ENCODE peak calls at places on chromosome X, in six cellular contexts. G is HCT116, T is IMR-90, E is fibroblast of lung, D is mammary epithelial cell, Z is H9. P is an unnamed sample.

GRCh38 chrX:40996886-40997530 is 88.2 kb upstream of the USP9X start:
- DNase-seq in Z (peak), D (peak), E (peak), T (peak), G (peak), P (peak)

GRCh38 chrX:101219840-101220191 is 230 bp downstream of the DRP2 start:
- DNase-seq in Z (no peak), G (no peak), E (peak), T (peak), D (no peak), P (no peak)

GRCh38 chrX:69556094-69557011 is 52.2 kb downstream of the NALF2 start:
- DNase-seq in E (peak), T (no peak), G (peak), D (peak), Z (peak), P (peak)

GRCh38 chrX:154372612-154373022 is 1.8 kb downstream of the FLNA start:
- DNase-seq in E (peak), G (no peak), T (peak), D (no peak), Z (no peak), P (no peak)

GRCh38 chrX:133741303-133741702 is 244.1 kb downstream of the GPC3 start:
- DNase-seq in E (peak), T (peak), Z (no peak), G (no peak), D (no peak), P (no peak)

GRCh38 chrX:145292208-145292607 is 44.9 kb downstream of the SPANXN1 start:
- DNase-seq in T (no peak), E (no peak), D (no peak), Z (no peak), G (no peak), P (no peak)

GRCh38 chrX:79161655-79162054 is 17.2 kb downstream of the GPR174 start:
- DNase-seq in T (no peak), G (no peak), E (no peak), D (no peak), Z (no peak), P (no peak)

GRCh38 chrX:53287493-53288138 is 6.2 kb upstream of the IQSEC2 start:
- DNase-seq in T (peak), Z (no peak), E (peak), D (peak), G (peak), P (no peak)

GRCh38 chrX:135185795-135186443 is 14.7 kb upstream of the CT55 start:
- DNase-seq in G (peak), D (peak), T (peak), E (peak), Z (peak), P (peak)

GRCh38 chrX:46294234-46294633 is 251.0 kb downstream of the ZNF674 start:
- DNase-seq in T (no peak), E (no peak), G (no peak), D (no peak), Z (no peak), P (no peak)

GRCh38 chrX:11647048-11647650 is 18.6 kb downstream of the ARHGAP6 start:
- DNase-seq in Z (no peak), G (no peak), T (no peak), D (no peak), E (no peak), P (no peak)

GRCh38 chrX:20315140-20315539 is 48.4 kb upstream of the RPS6KA3 start:
- DNase-seq in E (no peak), D (peak), Z (no peak), T (no peak), G (no peak), P (no peak)

GRCh38 chrX:134990475-134991473 is at the start of gene SMIM10:
- DNase-seq in D (peak), Z (peak), G (no peak), E (peak), T (peak), P (peak)

DNA sequence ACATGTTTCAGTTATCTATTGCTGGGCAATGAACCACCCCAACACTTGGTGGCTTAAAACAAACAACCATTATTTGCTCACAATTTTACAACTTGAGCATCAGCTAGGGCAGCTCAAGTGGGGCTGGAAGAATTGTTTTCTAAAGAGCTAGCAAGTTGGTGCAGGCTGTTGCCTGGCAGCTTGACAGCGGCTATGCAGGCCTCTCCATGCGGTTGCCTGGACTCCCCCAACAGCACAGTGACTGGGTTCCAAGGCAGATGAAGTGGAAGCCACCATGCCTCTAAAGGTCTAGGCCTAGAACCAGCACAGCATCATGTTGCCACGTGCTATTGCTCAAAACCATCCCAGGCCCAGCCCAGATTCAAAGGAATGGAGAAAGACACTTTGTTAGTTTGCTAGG is 114.8 kb downstream of the BCOR start:
- DNase-seq in E (no peak), D (no peak), G (no peak), T (no peak), Z (no peak), P (no peak)
- H3K27ac ChIP-seq in E (no peak), D (no peak), G (no peak), T (no peak), Z (no peak), P (no peak)

DNA sequence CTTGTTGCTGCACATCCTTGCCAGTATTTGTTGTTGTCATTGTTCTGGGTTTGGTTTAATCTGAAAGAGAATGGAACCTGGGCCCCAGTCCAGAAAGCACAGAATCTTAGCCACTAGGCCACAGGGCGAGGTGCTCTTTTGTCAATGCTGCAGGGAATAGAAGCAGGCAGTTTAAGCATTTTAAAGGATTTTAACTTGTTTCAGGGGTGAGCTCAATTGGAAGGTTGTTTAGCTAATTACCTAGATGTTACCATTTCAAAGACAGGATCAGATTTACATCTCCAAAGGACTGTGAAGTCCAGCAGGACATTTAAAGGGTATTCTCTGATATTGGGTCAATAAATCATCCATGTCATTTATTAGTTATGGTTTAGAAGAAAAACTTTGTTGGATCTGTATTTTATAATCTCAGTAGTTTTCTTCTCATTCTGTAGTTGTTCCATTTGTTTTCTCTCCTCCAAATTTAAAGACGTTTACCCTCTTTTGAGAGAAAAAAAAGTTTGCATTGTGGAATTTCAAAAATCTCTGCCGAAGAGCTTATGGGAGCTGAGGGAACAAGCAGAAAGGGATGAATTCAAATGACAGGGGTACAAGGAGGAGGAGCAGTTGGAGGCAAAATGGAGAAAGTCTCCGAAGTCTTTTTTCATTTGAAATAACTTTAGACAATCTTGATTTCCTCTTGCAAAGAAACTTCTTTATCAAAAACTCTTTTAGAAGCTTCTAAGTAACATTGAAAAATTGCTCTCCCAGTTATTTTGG is 57.5 kb upstream of the FAM47C start:
- DNase-seq in G (no peak), Z (peak), E (no peak), T (no peak), D (no peak), P (peak)
- H3K9ac ChIP-seq in G (no peak), Z (no peak), E (no peak), T (no peak), D (no peak), P (no peak)

GRCh38 chrX:115897956-115898355 is 272.6 kb upstream of the AGTR2 start:
- DNase-seq in G (no peak), D (no peak), T (no peak), E (no peak), Z (no peak), P (no peak)

GRCh38 chrX:115895678-115896329 is 274.7 kb upstream of the AGTR2 start:
- DNase-seq in E (no peak), D (no peak), G (no peak), Z (peak), T (no peak), P (no peak)

GRCh38 chrX:115900425-115900824 is 270.1 kb upstream of the AGTR2 start:
- DNase-seq in D (no peak), E (no peak), G (no peak), Z (peak), T (no peak), P (no peak)

GRCh38 chrX:115896362-115896761 is 274.2 kb upstream of the AGTR2 start:
- DNase-seq in E (no peak), G (no peak), T (no peak), Z (no peak), D (no peak), P (no peak)

GRCh38 chrX:115898382-115899001 is 272.1 kb upstream of the AGTR2 start:
- DNase-seq in E (no peak), G (peak), T (peak), Z (peak), D (peak), P (peak)
- TF ChIP-seq CTCF in E (no peak), G (no peak), T (peak), Z (peak), D (no peak), P (peak)

DNA sequence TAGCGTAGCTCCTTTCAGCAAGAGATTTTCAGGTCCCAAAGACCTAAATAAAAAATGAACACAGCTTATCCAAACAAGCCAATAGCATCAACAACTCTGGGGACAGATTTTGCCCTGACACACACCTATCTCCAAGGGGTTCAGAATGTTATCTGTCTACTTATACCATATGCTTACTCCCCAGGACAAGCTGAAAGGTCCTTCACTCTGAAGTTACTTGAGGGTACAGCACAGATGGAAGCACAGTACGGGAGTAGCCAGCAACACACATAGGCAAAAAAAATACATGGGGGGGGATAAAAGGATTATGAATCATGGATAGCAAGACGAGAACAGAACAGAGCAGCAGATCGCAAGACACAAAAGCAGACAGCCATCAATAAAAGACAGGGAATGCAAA is 90.7 kb upstream of the MCF2 start:
- DNase-seq in D (no peak), T (no peak), E (no peak), Z (no peak), G (no peak), P (no peak)
- H3K27ac ChIP-seq in D (no peak), T (no peak), E (no peak), Z (no peak), G (no peak), P (no peak)